ENCODE peak calls at places on chromosome 3, in nine cellular contexts. H is tibial artery, W is heart left ventricle, A is fibroblast of pulmonary artery, Q is Panc1, O is left lung, J is GM12878, K is spleen, Y is PC-9. S is an unnamed sample.

GRCh38 chr3:73401058-73401457 is 223.7 kb downstream of the PDZRN3 start:
- DNase-seq in O (no peak), H (no peak), A (peak), J (no peak), Q (no peak), Y (no peak), K (no peak), W (no peak), S (no peak)

GRCh38 chr3:134348524-134348923 is 25.7 kb downstream of the AMOTL2 start:
- DNase-seq in Q (no peak), A (no peak), Y (peak), H (peak), W (peak), O (peak), K (peak), J (no peak), S (peak)

GRCh38 chr3:24286405-24286804 is 208.2 kb downstream of the THRB start:
- DNase-seq in O (no peak), J (no peak), W (no peak), A (no peak), Y (no peak), Q (no peak), H (no peak), K (no peak), S (peak)

GRCh38 chr3:181252626-181253025 is 263.1 kb upstream of the DNAJC19 start:
- DNase-seq in W (no peak), K (no peak), J (no peak), O (no peak), Q (no peak), Y (no peak), H (no peak), A (no peak), S (no peak)

GRCh38 chr3:138265745-138266144 is 63.9 kb downstream of the NME9 start:
- DNase-seq in J (no peak), A (no peak), W (no peak), Y (no peak), H (no peak), O (no peak), K (no peak), Q (no peak), S (no peak)

GRCh38 chr3:159159546-159159945 is 357.7 kb downstream of the MFSD1 start:
- DNase-seq in A (no peak), O (no peak), W (no peak), Y (no peak), J (no peak), H (no peak), K (no peak), Q (no peak), S (no peak)

GRCh38 chr3:111989061-111989678 is 9.6 kb upstream of the TAGLN3 start:
- DNase-seq in A (peak), W (no peak), O (no peak), Y (peak), H (no peak), J (no peak), K (no peak), Q (peak), S (peak)

GRCh38 chr3:197784019-197784585 is 7.0 kb upstream of the LRCH3 start:
- DNase-seq in A (no peak), K (no peak), Q (no peak), H (no peak), W (no peak), J (no peak), Y (no peak), O (no peak), S (no peak)

GRCh38 chr3:190458040-190458439 is 8.3 kb upstream of the TMEM207 start:
- DNase-seq in A (peak), Q (no peak), W (no peak), K (no peak), O (no peak), J (no peak), H (no peak), Y (no peak), S (peak)

GRCh38 chr3:114745322-114746240 is 401.5 kb downstream of the ZBTB20 start:
- DNase-seq in K (no peak), H (no peak), W (no peak), Y (no peak), J (no peak), O (no peak), A (peak), Q (no peak), S (peak)

GRCh38 chr3:158950131-158950901 is 148.5 kb downstream of the MFSD1 start:
- DNase-seq in H (no peak), Q (no peak), O (no peak), W (no peak), Y (no peak), A (no peak), J (no peak), K (no peak), S (peak)

GRCh38 chr3:158725348-158725966 is 6.8 kb downstream of the RARRES1 start:
- DNase-seq in H (peak), J (no peak), O (no peak), Q (peak), Y (peak), K (no peak), A (peak), W (peak), S (peak)

GRCh38 chr3:166829896-166830295 is 550.2 kb downstream of the ZBBX start:
- DNase-seq in Q (no peak), A (no peak), O (no peak), J (no peak), W (no peak), K (no peak), H (no peak), Y (peak), S (no peak)

GRCh38 chr3:62373215-62373614 is at the start of gene FEZF2:
- DNase-seq in W (no peak), Y (no peak), H (no peak), J (no peak), Q (no peak), K (no peak), O (no peak), A (no peak), S (no peak)

GRCh38 chr3:11556851-11557644 is 86.7 kb downstream of the VGLL4 start:
- DNase-seq in A (peak), H (peak), Y (no peak), Q (no peak), J (no peak), O (no peak), K (no peak), W (peak), S (peak)

GRCh38 chr3:189995129-189995528 is 125.6 kb downstream of the P3H2 start:
- DNase-seq in Q (no peak), J (no peak), W (no peak), O (no peak), Y (no peak), K (no peak), A (no peak), H (no peak), S (no peak)

GRCh38 chr3:66431494-66431893 is 69.3 kb downstream of the LRIG1 start:
- DNase-seq in O (no peak), A (peak), J (no peak), W (no peak), K (no peak), Q (no peak), H (peak), Y (no peak), S (peak)

GRCh38 chr3:132874701-132875100 is 152.5 kb upstream of the NPHP3 start:
- DNase-seq in W (no peak), K (no peak), A (no peak), H (no peak), J (no peak), Y (no peak), O (no peak), Q (no peak), S (no peak)

GRCh38 chr3:173399001-173399400 is 1.5 kb downstream of the NLGN1 start:
- DNase-seq in A (no peak), J (no peak), Y (no peak), W (no peak), H (no peak), O (no peak), Q (no peak), K (no peak), S (no peak)

GRCh38 chr3:191070762-191071365 is 128.2 kb upstream of the OSTN start:
- DNase-seq in J (no peak), Y (no peak), O (no peak), Q (no peak), A (peak), K (no peak), W (no peak), H (no peak), S (no peak)

GRCh38 chr3:53089511-53089910 is 40.7 kb downstream of the RFT1 start:
- DNase-seq in K (peak), Y (no peak), Q (no peak), W (peak), A (peak), H (no peak), J (no peak), O (no peak), S (no peak)

GRCh38 chr3:28036599-28037575 is 204.5 kb upstream of the CMC1 start:
- DNase-seq in H (no peak), Q (no peak), Y (no peak), W (no peak), O (no peak), J (no peak), K (no peak), A (no peak), S (no peak)

GRCh38 chr3:146928421-146929059 is 323.4 kb upstream of the PLSCR5 start:
- DNase-seq in W (no peak), Q (no peak), K (no peak), J (no peak), O (no peak), Y (no peak), A (no peak), H (no peak), S (no peak)

GRCh38 chr3:32453346-32453745 is 49.3 kb downstream of the CMTM6 start:
- DNase-seq in A (peak), H (no peak), W (no peak), K (no peak), Y (no peak), J (no peak), O (no peak), Q (no peak), S (peak)

GRCh38 chr3:194073926-194074325 is 62.0 kb upstream of the HES1 start:
- DNase-seq in W (no peak), O (no peak), H (no peak), Q (no peak), A (no peak), J (no peak), Y (no peak), K (no peak), S (no peak)

GRCh38 chr3:171417813-171418212 is 42.4 kb downstream of the TNIK start:
- DNase-seq in A (peak), K (no peak), O (no peak), Q (no peak), H (no peak), Y (no peak), W (peak), J (no peak), S (peak)

GRCh38 chr3:128421966-128422365 is 44.7 kb downstream of the DNAJB8 start:
- DNase-seq in Y (no peak), H (no peak), J (no peak), Q (no peak), W (no peak), K (no peak), A (no peak), O (no peak), S (no peak)

GRCh38 chr3:129625071-129625874 is 18.8 kb upstream of the PLXND1 start:
- DNase-seq in Q (no peak), Y (no peak), W (peak), A (no peak), O (peak), H (peak), J (no peak), K (peak), S (no peak)

GRCh38 chr3:132781922-132782321 is 59.7 kb upstream of the NPHP3 start:
- DNase-seq in K (no peak), O (no peak), Q (no peak), Y (no peak), A (no peak), W (no peak), J (no peak), H (no peak), S (no peak)

GRCh38 chr3:156826896-156827882 is 1.0 kb downstream of the LEKR1 start:
- DNase-seq in K (no peak), O (no peak), H (no peak), Y (no peak), A (no peak), Q (no peak), J (no peak), W (no peak), S (no peak)

GRCh38 chr3:183497313-183497712 is 58.2 kb downstream of the KLHL6 start:
- DNase-seq in Y (no peak), A (no peak), W (no peak), J (no peak), K (no peak), H (no peak), Q (no peak), O (no peak), S (no peak)

GRCh38 chr3:61627768-61628185 is 66.4 kb downstream of the PTPRG start:
- DNase-seq in H (no peak), Q (no peak), O (no peak), K (no peak), Y (peak), A (peak), W (no peak), J (no peak), S (peak)

GRCh38 chr3:33006571-33007286 is 55.3 kb downstream of the CCR4 start:
- DNase-seq in W (no peak), K (no peak), Y (no peak), A (no peak), H (no peak), J (no peak), O (no peak), Q (no peak), S (no peak)

GRCh38 chr3:186109897-186110803 is 1.3 kb upstream of the ETV5 start:
- DNase-seq in Q (no peak), H (peak), A (peak), W (peak), Y (peak), J (no peak), K (peak), O (no peak), S (peak)

GRCh38 chr3:7393944-7394605 is 533.2 kb downstream of the GRM7 start:
- DNase-seq in H (no peak), J (no peak), K (no peak), A (no peak), O (no peak), W (no peak), Q (no peak), Y (no peak), S (no peak)

GRCh38 chr3:41893977-41894376 is 67.9 kb downstream of the ULK4 start:
- DNase-seq in H (no peak), W (no peak), A (peak), J (no peak), Q (peak), Y (no peak), K (no peak), O (no peak), S (peak)

GRCh38 chr3:108513961-108514360 is 3.6 kb upstream of the MYH15 start:
- DNase-seq in J (no peak), K (no peak), H (no peak), Q (no peak), W (no peak), A (peak), Y (no peak), O (no peak), S (no peak)

GRCh38 chr3:112799946-112800345 is 46.7 kb downstream of the CD200R1L start:
- DNase-seq in O (no peak), Y (peak), J (no peak), Q (no peak), H (no peak), W (no peak), K (no peak), A (no peak), S (no peak)

DNA sequence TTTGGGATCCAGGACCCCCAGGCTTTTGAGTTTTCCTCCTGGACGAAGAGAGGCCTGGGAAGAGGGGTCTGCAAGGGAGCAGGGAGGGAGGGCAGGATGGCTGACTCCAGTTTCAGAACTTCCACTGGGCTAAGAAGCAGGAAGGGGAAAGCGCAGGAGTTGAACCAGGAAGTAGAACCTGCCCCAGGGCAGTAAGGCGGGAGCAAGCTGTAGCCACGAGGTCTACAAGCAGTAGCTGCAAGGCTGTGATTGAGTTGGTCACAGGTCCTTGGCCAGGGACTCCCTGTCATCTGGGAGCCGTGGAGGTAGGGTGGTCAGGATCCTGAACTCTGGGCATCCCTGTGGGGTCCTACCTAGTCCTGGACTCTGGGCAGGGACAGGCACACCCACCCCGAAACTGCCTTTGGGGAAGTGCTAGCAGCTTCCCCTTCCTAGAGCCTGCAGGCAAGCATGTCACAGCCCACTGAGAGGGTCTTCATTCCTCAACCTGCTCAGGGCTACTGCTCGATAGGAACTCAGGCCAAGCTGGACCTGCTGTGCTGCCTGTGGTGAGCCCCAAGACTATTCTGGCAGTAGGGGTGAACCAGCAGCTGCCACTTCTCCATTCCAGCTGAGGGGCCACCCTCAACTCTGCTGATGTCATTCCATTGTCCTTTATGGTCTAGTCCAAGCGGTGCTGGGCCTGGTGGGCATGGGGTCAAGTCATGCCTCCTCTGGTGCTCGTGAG is 5.7 kb upstream of the GNAI2 start:
- DNase-seq in Y (no peak), Q (no peak), O (no peak), A (no peak), K (peak), J (no peak), H (no peak), W (no peak), S (no peak)
- H3K4me3 ChIP-seq in Y (no peak), Q (no peak), O (no peak), A (no peak), K (no peak), J (no peak), H (no peak), W (no peak), S (no peak)

DNA sequence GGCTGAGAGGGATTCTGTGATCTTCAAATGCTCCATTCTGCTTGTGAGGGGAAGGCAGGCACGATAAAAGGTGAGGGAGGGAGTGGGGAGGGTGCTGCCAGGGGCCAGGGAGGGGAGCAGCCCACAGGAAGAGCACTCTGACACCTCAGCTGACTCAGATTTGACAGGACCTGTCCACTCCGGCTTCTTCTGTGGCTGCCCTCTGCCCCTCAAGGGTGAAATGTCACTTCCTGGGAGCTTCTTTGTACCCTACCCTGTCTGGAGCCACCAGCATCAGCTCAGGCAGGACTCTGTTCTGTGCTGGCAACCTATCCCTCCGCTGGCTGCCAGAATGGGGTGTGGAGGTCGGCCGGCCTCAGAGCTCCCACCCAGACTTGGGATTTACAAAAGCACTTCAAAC is 114.0 kb upstream of the HACD2 start:
- DNase-seq in Q (no peak), O (no peak), K (no peak), A (no peak), J (no peak), H (no peak), W (no peak), Y (no peak), S (no peak)
- H3K4me3 ChIP-seq in Q (no peak), O (peak), K (peak), A (no peak), J (no peak), H (peak), W (no peak), Y (no peak), S (peak)

GRCh38 chr3:45991341-45991740 is 4.3 kb downstream of the FYCO1 start:
- DNase-seq in W (no peak), K (no peak), H (no peak), Q (no peak), O (no peak), Y (no peak), A (no peak), J (no peak), S (no peak)

GRCh38 chr3:45987368-45988099 is 8.1 kb downstream of the FYCO1 start:
- DNase-seq in A (peak), K (no peak), Q (no peak), J (no peak), H (peak), O (no peak), W (peak), Y (no peak), S (peak)

GRCh38 chr3:45986303-45986982 is 9.2 kb downstream of the FYCO1 start:
- DNase-seq in O (peak), H (peak), J (no peak), Y (peak), Q (peak), W (peak), K (no peak), A (peak), S (peak)

GRCh38 chr3:45988100-45988761 is 7.4 kb downstream of the FYCO1 start:
- DNase-seq in J (no peak), Q (no peak), O (no peak), A (no peak), K (no peak), W (no peak), Y (no peak), H (no peak), S (peak)

GRCh38 chr3:45988804-45989203 is 6.8 kb downstream of the FYCO1 start:
- DNase-seq in H (no peak), J (no peak), Y (peak), O (no peak), W (no peak), Q (no peak), A (peak), K (no peak), S (peak)
- H3K4me3 ChIP-seq in H (no peak), J (no peak), Y (no peak), O (no peak), W (no peak), Q (no peak), A (no peak), K (no peak), S (no peak)

DNA sequence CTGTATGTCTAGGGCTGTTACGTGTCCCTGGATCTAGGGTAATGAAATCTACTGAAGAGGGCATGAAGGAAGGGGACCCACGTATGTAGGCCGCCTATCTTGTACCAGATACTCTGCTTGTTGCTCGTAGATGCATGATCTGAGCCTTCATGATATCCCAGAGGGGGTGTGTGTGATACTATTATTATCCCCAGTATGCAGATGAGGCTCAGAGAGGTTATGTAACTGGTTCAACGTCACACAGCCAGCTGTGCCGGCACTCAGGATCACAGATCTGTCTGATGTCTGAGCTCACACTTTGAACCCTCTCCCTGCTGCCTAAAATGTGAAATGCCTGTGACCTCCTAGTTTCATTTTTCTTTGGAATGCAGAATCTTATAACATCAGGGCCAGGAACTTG is 36.2 kb upstream of the SEC13 start:
- DNase-seq in Q (no peak), Y (no peak), W (no peak), O (no peak), H (no peak), K (no peak), A (no peak), J (no peak), S (no peak)
- H3K4me3 ChIP-seq in Q (no peak), Y (no peak), W (no peak), O (no peak), H (no peak), K (no peak), A (no peak), J (no peak), S (no peak)

S was measured in adipocyte.